ENCODE peak calls at places on chromosomes 12 and 14, in nine cellular contexts. B is hypothalamus, R is NAMALWA, Z is ACHN, N is NCI-H510A treated with DMSO at 0.1 percent for 48 hours, D is fibroblast of villous mesenchyme, J is lung microvascular endothelial cell, O is HTR-8/SVneo, I is T-cell. L is an unnamed sample.

GRCh38 chr14:64444140-64444539 is 21.2 kb upstream of the AKAP5 start:
- DNase-seq in B (no peak), R (no peak), Z (no peak), N (no peak), D (no peak), J (no peak), O (no peak), I (no peak), L (no peak)

GRCh38 chr12:75452675-75453330 is 27.8 kb upstream of the GLIPR1 start:
- DNase-seq in B (no peak), R (no peak), Z (no peak), N (no peak), D (peak), J (peak), O (no peak), I (no peak), L (no peak)

GRCh38 chr12:100185361-100185894 is 15.2 kb upstream of the ACTR6 start:
- DNase-seq in B (peak), R (no peak), Z (no peak), N (no peak), D (peak), J (no peak), O (no peak), I (no peak), L (no peak)

GRCh38 chr12:54983536-54984102 is 943 bp downstream of the TESPA1 start:
- DNase-seq in B (no peak), R (no peak), Z (no peak), N (no peak), D (no peak), J (no peak), O (no peak), I (no peak), L (no peak)

GRCh38 chr14:66485029-66485428 is 1.1 kb upstream of the CCDC196 start:
- DNase-seq in B (no peak), R (no peak), Z (no peak), N (no peak), D (no peak), J (no peak), O (no peak), I (no peak), L (no peak)

GRCh38 chr14:105993814-105994213 is 467.4 kb downstream of the TMEM121 start:
- DNase-seq in B (no peak), R (no peak), Z (no peak), N (no peak), D (no peak), J (no peak), O (no peak), I (no peak), L (no peak)

GRCh38 chr14:95722525-95723190 is 8.7 kb upstream of the TCL1A start:
- DNase-seq in B (no peak), R (no peak), Z (peak), N (no peak), D (no peak), J (no peak), O (no peak), I (no peak), L (no peak)

GRCh38 chr14:73943083-73943482 is 6.8 kb downstream of the FAM161B start:
- DNase-seq in B (no peak), R (no peak), Z (peak), N (no peak), D (peak), J (peak), O (peak), I (no peak), L (no peak)

GRCh38 chr12:131808744-131809371 is 19.3 kb upstream of the MMP17 start:
- DNase-seq in B (no peak), R (peak), Z (no peak), N (peak), D (peak), J (peak), O (no peak), I (peak), L (no peak)